ENCODE peak calls at places on chromosomes 16 and 17, in four cellular contexts. S is mucosa of descending colon, E is Peyer's patch, G is PC-9. A is an unnamed sample.

GRCh38 chr16:84465154-84465553 is 39.3 kb downstream of the MEAK7 start:
- DNase-seq in S (no peak), E (no peak), G (no peak), A (no peak)

GRCh38 chr17:42288078-42288984 is at the start of gene STAT5A:
- DNase-seq in S (peak), E (peak), G (peak), A (peak)

GRCh38 chr17:57972151-57972550 is 15.9 kb downstream of the VEZF1 start:
- DNase-seq in S (no peak), E (no peak), G (no peak), A (no peak)

GRCh38 chr16:24844101-24845030 is 1.4 kb upstream of the SLC5A11 start:
- DNase-seq in S (no peak), E (peak), G (peak), A (peak)

GRCh38 chr17:63494300-63494928 is 17.6 kb downstream of the ACE start:
- DNase-seq in S (peak), E (no peak), G (no peak), A (no peak)

GRCh38 chr16:24440296-24440695 is 99.1 kb upstream of the RBBP6 start:
- DNase-seq in S (no peak), E (no peak), G (no peak), A (no peak)

GRCh38 chr16:72876221-72876620 is 171.7 kb downstream of the ZFHX3 start:
- DNase-seq in S (no peak), E (no peak), G (peak), A (peak)

GRCh38 chr17:37774508-37774907 is 29.6 kb upstream of the HNF1B start:
- DNase-seq in S (no peak), E (no peak), G (no peak), A (no peak)

GRCh38 chr17:30376621-30377452 is 1.9 kb upstream of the CPD start:
- DNase-seq in S (no peak), E (no peak), G (peak), A (peak)

GRCh38 chr16:56643080-56643778 is 4.8 kb downstream of the MT1A start:
- DNase-seq in S (peak), E (peak), G (peak), A (peak)

GRCh38 chr17:71188811-71189492 is 931.9 kb upstream of the SOX9 start:
- DNase-seq in S (no peak), E (no peak), G (peak), A (peak)

GRCh38 chr16:69833791-69834282 is 71.7 kb downstream of the WWP2 start:
- DNase-seq in S (no peak), E (peak), G (peak), A (no peak)

GRCh38 chr16:75108792-75109731 is 7.5 kb downstream of the LDHD start:
- DNase-seq in S (peak), E (peak), G (peak), A (peak)

GRCh38 chr16:84423416-84423837 is 55.1 kb downstream of the ATP2C2 start:
- DNase-seq in S (no peak), E (no peak), G (peak), A (peak)

GRCh38 chr17:13222931-13223330 is 205.1 kb upstream of the ELAC2 start:
- DNase-seq in S (no peak), E (no peak), G (no peak), A (no peak)

GRCh38 chr16:70253291-70254094 is 1.8 kb upstream of the EXOSC6 start:
- DNase-seq in S (no peak), E (no peak), G (no peak), A (peak)

GRCh38 chr16:67673712-67674580 is 7.3 kb downstream of the C16orf86 start:
- DNase-seq in S (peak), E (peak), G (no peak), A (peak)

GRCh38 chr16:26642047-26642664 is 424.6 kb upstream of the C16orf82 start:
- DNase-seq in S (no peak), E (no peak), G (no peak), A (no peak)

GRCh38 chr17:34991606-34992005 is 11.3 kb downstream of the LIG3 start:
- DNase-seq in S (no peak), E (no peak), G (no peak), A (no peak)

GRCh38 chr16:26569793-26570192 is 496.9 kb upstream of the C16orf82 start:
- DNase-seq in S (no peak), E (no peak), G (no peak), A (no peak)

GRCh38 chr17:75684924-75685323 is 17.8 kb downstream of the SAP30BP start:
- DNase-seq in S (no peak), E (peak), G (peak), A (peak)

GRCh38 chr16:25587783-25588182 is 104.0 kb upstream of the HS3ST4 start:
- DNase-seq in S (no peak), E (no peak), G (no peak), A (no peak)

GRCh38 chr17:9468532-9468931 is 107.1 kb downstream of the STX8 start:
- DNase-seq in S (no peak), E (no peak), G (no peak), A (no peak)

GRCh38 chr16:8080817-8081216 is 509.5 kb downstream of the TMEM114 start:
- DNase-seq in S (no peak), E (no peak), G (no peak), A (no peak)

GRCh38 chr16:69672315-69672997 is 53.9 kb downstream of the NQO1 start:
- DNase-seq in S (no peak), E (no peak), G (no peak), A (no peak)

GRCh38 chr17:77833769-77834168 is 124.7 kb upstream of the TNRC6C start:
- DNase-seq in S (no peak), E (peak), G (no peak), A (no peak)

GRCh38 chr16:79808731-79809130 is 208.2 kb upstream of the MAF start:
- DNase-seq in S (no peak), E (no peak), G (no peak), A (no peak)

GRCh38 chr16:9125658-9126492 is 34.4 kb downstream of the HAPSTR1 start:
- DNase-seq in S (no peak), E (no peak), G (no peak), A (no peak)

GRCh38 chr16:87602821-87603683 is 744 bp downstream of the JPH3 start:
- DNase-seq in S (peak), E (no peak), G (no peak), A (no peak)

GRCh38 chr17:34633351-34633750 is 54.0 kb downstream of the TMEM132E start:
- DNase-seq in S (no peak), E (peak), G (peak), A (no peak)

GRCh38 chr16:69283851-69284250 is 27.3 kb upstream of the VPS4A start:
- DNase-seq in S (no peak), E (no peak), G (no peak), A (no peak)

GRCh38 chr16:16021988-16022682 is 72.7 kb downstream of the ABCC1 start:
- DNase-seq in S (peak), E (peak), G (peak), A (peak)

GRCh38 chr17:80807882-80808281 is 183.8 kb upstream of the CHMP6 start:
- DNase-seq in S (no peak), E (no peak), G (no peak), A (no peak)

GRCh38 chr16:84829168-84829965 is 9.6 kb downstream of the CRISPLD2 start:
- DNase-seq in S (no peak), E (no peak), G (no peak), A (no peak)

GRCh38 chr16:54685682-54686081 is 245.0 kb upstream of the IRX5 start:
- DNase-seq in S (no peak), E (no peak), G (no peak), A (no peak)

GRCh38 chr17:73430165-73430680 is 118.4 kb upstream of the CDC42EP4 start:
- DNase-seq in S (no peak), E (no peak), G (no peak), A (no peak)

GRCh38 chr16:3949946-3950342 is 69.4 kb upstream of the CREBBP start:
- DNase-seq in S (no peak), E (no peak), G (no peak), A (no peak)

GRCh38 chr17:78361227-78361683 is 1.4 kb upstream of the SOCS3 start:
- DNase-seq in S (no peak), E (no peak), G (no peak), A (no peak)

GRCh38 chr17:60230358-60230757 is 80.6 kb downstream of the CA4 start:
- DNase-seq in S (no peak), E (no peak), G (no peak), A (no peak)

GRCh38 chr17:60229189-60229802 is 79.5 kb downstream of the CA4 start:
- DNase-seq in S (no peak), E (no peak), G (no peak), A (peak)

GRCh38 chr17:60231691-60232090 is 81.9 kb downstream of the CA4 start:
- DNase-seq in S (no peak), E (no peak), G (no peak), A (no peak)

GRCh38 chr17:60231234-60231633 is 81.5 kb downstream of the CA4 start:
- DNase-seq in S (no peak), E (no peak), G (no peak), A (peak)
- TF ChIP-seq CTCF in S (peak), E (no peak), G (peak), A (peak)

GRCh38 chr16:86067936-86068335 is 169.0 kb downstream of the IRF8 start:
- DNase-seq in S (no peak), E (no peak), G (no peak), A (no peak)
- TF ChIP-seq CTCF in S (no peak), E (no peak), G (no peak), A (no peak)

DNA sequence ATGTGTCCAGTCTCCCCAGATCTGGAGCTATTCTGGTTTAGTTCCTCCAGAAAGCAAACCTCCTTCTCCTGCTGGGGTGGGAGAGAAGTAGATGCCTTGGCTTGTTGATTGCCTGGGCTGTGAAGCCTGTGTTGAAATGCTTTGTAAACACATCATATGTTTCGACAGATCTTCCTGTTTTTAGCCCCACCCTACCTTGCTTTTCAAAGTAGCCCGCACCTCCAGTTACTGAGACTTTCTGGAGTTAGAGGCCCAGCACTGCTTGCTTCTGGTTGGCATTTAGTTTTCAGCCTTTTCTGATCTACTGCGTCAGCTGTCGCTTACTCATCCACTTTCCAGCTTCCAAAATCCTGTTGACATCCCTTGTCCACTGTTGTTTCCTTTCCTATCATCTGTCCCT is 17.9 kb upstream of the NDEL1 start:
- DNase-seq in S (no peak), E (no peak), G (no peak), A (peak)
- TF ChIP-seq CTCF in S (no peak), E (no peak), G (no peak), A (no peak)

DNA sequence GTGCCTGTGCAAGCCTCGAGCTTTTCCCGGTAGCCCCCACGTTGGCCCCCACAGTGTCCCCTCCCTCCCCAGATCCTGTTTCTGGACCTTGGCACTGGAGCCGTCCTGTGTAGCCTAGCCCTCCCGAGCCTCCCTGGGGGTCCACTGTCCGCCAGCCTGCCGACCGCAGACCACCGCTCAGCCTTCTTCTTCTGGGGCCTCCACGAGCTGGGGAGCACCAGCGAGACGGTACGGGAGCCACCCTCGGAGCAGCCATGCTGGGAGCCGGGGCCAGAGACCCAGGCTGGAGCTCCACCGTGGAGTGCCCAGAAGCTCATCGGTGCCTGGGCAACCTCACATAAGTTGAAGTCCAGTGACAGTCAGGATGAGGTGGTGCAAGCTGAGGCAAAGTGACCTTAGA is 11.8 kb downstream of the RGS11 start:
- DNase-seq in S (no peak), E (no peak), G (no peak), A (no peak)
- TF ChIP-seq CTCF in S (no peak), E (no peak), G (no peak), A (no peak)

GRCh38 chr17:17772231-17772630 is 64.6 kb downstream of the SREBF1 start:
- DNase-seq in S (peak), E (no peak), G (no peak), A (no peak)

GRCh38 chr17:17771498-17772201 is 65.1 kb downstream of the SREBF1 start:
- DNase-seq in S (peak), E (no peak), G (peak), A (no peak)

GRCh38 chr17:17776889-17777288 is 59.9 kb downstream of the SREBF1 start:
- DNase-seq in S (no peak), E (no peak), G (no peak), A (no peak)

GRCh38 chr17:17770371-17771059 is 66.3 kb downstream of the SREBF1 start:
- DNase-seq in S (peak), E (no peak), G (peak), A (no peak)

DNA sequence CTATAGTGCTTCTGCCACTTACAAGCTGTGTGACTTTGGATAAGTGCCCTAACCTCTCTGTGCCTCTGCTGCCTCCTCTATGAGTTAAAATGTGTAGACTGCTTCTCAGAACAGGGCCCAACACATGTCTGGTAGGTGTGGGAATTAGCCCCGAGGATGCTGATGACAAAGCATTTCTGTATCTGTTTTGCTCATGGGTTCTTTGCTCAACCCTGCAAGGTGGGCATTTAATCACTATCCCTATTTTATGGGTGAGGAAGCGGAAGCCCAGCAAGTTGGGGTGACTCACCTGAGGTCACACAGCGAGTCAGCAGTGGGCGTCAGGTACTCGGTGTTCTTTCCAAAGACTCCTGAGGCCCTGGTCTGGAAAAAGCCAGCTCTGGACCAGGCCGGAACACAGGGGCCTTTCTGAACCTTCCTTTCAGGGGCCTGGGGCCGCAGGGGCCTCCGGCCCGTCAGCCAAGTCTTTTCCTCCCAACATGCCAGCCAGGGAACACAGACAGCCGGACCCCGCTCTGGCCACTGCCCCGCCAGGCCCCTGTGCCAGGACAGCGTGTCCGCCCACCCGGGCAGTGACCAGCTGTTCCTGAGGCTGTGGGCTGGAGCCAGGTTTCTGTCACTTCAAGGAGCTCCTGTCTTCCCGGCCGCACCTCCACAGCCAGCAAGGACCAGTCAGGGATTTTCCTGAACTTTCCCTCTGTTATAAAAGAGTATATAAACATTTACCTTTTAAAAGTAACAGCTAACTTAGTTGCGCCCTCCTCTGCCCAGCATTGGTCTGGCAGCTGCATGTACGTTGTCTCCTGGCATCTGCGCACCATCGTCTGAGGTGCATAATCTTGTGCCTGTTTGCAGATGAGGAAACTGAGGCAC is 62.5 kb downstream of the SREBF1 start:
- DNase-seq in S (peak), E (peak), G (peak), A (peak)
- TF ChIP-seq CTCF in S (peak), E (no peak), G (peak), A (peak)

DNA sequence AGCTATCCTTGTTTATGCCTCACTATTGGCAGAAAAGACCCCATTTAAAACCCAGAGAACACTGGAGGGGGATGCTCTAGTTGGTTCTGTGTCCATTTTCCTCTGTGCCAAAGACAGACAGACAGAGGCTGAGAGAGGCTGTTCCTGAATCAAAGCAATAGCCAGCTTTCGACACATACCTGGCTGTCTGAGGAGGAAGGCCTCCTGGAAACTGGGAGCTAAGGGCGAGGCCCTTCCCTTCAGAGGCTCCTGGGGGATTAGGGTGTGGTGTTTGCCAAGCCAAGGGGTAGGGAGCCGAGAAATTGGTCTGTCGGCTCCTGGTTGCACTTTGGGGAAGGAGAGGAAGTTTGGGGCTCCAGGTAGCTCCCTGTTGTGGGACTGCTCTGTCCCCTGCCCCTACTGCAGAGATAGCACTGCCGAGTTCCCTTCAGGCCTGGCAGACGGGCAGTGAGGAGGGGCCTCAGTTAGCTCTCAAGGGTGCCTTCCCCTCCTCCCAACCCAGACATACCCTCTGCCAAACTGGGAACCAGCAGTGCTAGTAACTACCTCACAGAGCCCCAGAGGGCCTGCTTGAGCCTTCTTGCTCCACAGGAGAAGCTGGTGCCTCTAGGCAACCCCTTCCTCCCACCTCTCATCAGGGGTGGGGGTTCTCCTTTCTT is 56.1 kb downstream of the IGF2BP1 start:
- DNase-seq in S (no peak), E (no peak), G (no peak), A (no peak)
- TF ChIP-seq CTCF in S (no peak), E (no peak), G (no peak), A (no peak)

DNA sequence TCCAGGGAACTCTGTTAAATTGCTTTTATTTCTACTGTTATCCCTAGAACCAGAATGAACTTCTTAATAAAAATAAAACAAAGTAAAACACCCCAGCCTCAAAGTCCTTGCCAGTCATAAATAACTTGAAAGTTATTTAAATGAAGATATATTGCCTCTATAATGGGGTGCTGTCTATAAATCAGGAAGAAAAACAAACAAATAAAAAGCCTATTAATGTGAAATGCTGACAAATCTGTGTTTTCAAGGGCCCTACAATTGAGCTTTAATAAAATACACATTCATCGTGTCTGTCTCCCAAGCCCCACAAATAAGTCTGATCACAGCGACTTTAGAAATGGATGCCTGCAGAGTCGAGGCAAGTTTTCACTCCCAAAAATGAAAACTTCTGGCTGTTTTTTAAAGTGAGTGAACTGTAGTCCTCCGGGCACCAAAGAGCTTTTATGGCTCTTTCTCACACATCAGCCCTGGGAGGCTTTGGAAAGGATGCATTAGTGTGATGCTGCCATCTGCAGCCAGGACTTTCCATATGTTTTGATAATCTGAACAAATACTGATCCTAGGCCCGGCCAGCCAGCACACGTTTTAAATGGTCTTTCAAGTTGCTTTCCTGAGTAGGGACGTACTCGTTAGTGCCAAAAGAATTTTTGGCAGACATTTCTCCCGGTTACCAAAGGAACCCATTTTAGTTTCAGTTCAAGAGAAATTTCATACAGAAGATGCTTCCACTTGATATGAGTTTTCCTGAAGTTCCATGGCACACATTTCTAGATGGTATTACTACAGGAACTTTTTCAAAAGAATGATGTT is 16.3 kb downstream of the NACA2 start:
- DNase-seq in S (no peak), E (no peak), G (peak), A (peak)
- TF ChIP-seq CTCF in S (no peak), E (no peak), G (peak), A (peak)

GRCh38 chr17:43986225-43986981 is 18.0 kb upstream of the NAGS start:
- DNase-seq in S (no peak), E (no peak), G (no peak), A (no peak)

GRCh38 chr17:43982171-43982570 is 22.3 kb upstream of the NAGS start:
- DNase-seq in S (no peak), E (no peak), G (no peak), A (no peak)

GRCh38 chr17:43984521-43984920 is 19.9 kb upstream of the NAGS start:
- DNase-seq in S (no peak), E (no peak), G (no peak), A (no peak)

GRCh38 chr17:43983196-43983514 is 21.3 kb upstream of the NAGS start:
- DNase-seq in S (no peak), E (no peak), G (no peak), A (no peak)

GRCh38 chr17:43983515-43984411 is 20.7 kb upstream of the NAGS start:
- DNase-seq in S (no peak), E (peak), G (no peak), A (no peak)
- TF ChIP-seq CTCF in S (no peak), E (no peak), G (no peak), A (no peak)

A was measured in MCF 10A.